ENCODE peak calls at places on chromosomes 1 and 21, in four cellular contexts. U is foreskin keratinocyte, P is RWPE2, H is heart left ventricle. A is an unnamed sample. For H3K4me1, the result is how much of the 10 kb centered on the place peaks cover.

GRCh38 chr1:166999500-166999899 is 10.4 kb downstream of the MAEL start:
- ATAC-seq in U (no peak), P (no peak), H (no peak), A (no peak)

GRCh38 chr1:198651685-198652400 is 13.0 kb downstream of the PTPRC start:
- ATAC-seq in U (no peak), P (no peak), H (no peak), A (no peak)

GRCh38 chr1:225460021-225460736 is 32.3 kb upstream of the LBR start:
- ATAC-seq in U (no peak), P (no peak), H (peak), A (no peak)

GRCh38 chr1:232992227-232992626 is 41.8 kb downstream of the NTPCR start:
- ATAC-seq in U (no peak), P (no peak), H (peak), A (no peak)

GRCh38 chr1:175648927-175649326 is 94.5 kb downstream of the TNR start:
- ATAC-seq in U (no peak), P (no peak), H (no peak), A (no peak)

GRCh38 chr21:14581902-14582457 is 35.9 kb upstream of the SAMSN1 start:
- ATAC-seq in U (no peak), P (no peak), H (no peak), A (no peak)

GRCh38 chr1:214506972-214507431 is 44.4 kb downstream of the PTPN14 start:
- ATAC-seq in U (peak), P (peak), H (no peak), A (no peak)

GRCh38 chr1:9038881-9039760 is 12.9 kb upstream of the SLC2A7 start:
- ATAC-seq in U (no peak), P (no peak), H (no peak), A (no peak)

GRCh38 chr1:20404466-20404865 is 81.5 kb downstream of the CAMK2N1 start:
- ATAC-seq in U (no peak), P (no peak), H (no peak), A (no peak)

GRCh38 chr1:101732221-101732620 is 264.5 kb downstream of the OLFM3 start:
- ATAC-seq in U (no peak), P (no peak), H (no peak), A (no peak)

GRCh38 chr1:76291186-76291585 is 216.6 kb downstream of the ST6GALNAC3 start:
- ATAC-seq in U (no peak), P (no peak), H (no peak), A (no peak)

GRCh38 chr1:65459397-65459768 is 38.9 kb downstream of the LEPR start:
- ATAC-seq in U (peak), P (peak), H (no peak), A (no peak)

GRCh38 chr1:154199563-154199879 is 6.6 kb downstream of the CFAP141 start:
- ATAC-seq in U (no peak), P (peak), H (peak), A (peak)

GRCh38 chr21:36603221-36603620 is 95.7 kb upstream of the SIM2 start:
- ATAC-seq in U (no peak), P (no peak), H (no peak), A (no peak)

GRCh38 chr21:42705746-42706374 is 52.4 kb downstream of the PDE9A start:
- ATAC-seq in U (no peak), P (no peak), H (no peak), A (no peak)

GRCh38 chr1:57424231-57425027 is 569 bp upstream of the DAB1 start:
- ATAC-seq in U (peak), P (no peak), H (peak), A (no peak)

GRCh38 chr1:84757301-84757700 is 67.0 kb upstream of the SSX2IP start:
- ATAC-seq in U (no peak), P (no peak), H (no peak), A (no peak)

GRCh38 chr1:39969531-39970270 is 14.8 kb downstream of the MFSD2A start:
- ATAC-seq in U (peak), P (peak), H (no peak), A (no peak)

GRCh38 chr1:69451196-69451595 is 116.5 kb upstream of the LRRC7 start:
- ATAC-seq in U (no peak), P (no peak), H (no peak), A (no peak)

GRCh38 chr1:6466023-6466422 is at the start of gene TNFRSF25:
- ATAC-seq in U (no peak), P (no peak), H (no peak), A (no peak)

GRCh38 chr1:84214115-84214956 is 70.3 kb downstream of the PRKACB start:
- ATAC-seq in U (no peak), P (no peak), H (no peak), A (no peak)

GRCh38 chr1:168465942-168466702 is 77.7 kb downstream of the XCL2 start:
- ATAC-seq in U (peak), P (peak), H (peak), A (no peak)

GRCh38 chr1:107622975-107623374 is 342.0 kb downstream of the VAV3 start:
- ATAC-seq in U (peak), P (peak), H (no peak), A (no peak)

GRCh38 chr1:40475268-40475667 is 1.8 kb upstream of the ZFP69 start:
- ATAC-seq in U (no peak), P (no peak), H (no peak), A (no peak)

GRCh38 chr1:84758968-84759491 is 68.8 kb upstream of the SSX2IP start:
- ATAC-seq in U (no peak), P (no peak), H (peak), A (peak)

GRCh38 chr1:218456449-218456848 is 111.3 kb downstream of the TGFB2 start:
- ATAC-seq in U (no peak), P (no peak), H (no peak), A (no peak)

GRCh38 chr1:6300342-6301141 is 39.6 kb upstream of the GPR153 start:
- ATAC-seq in U (peak), P (peak), H (no peak), A (no peak)

GRCh38 chr1:160672118-160672517 is 25.3 kb upstream of the SLAMF1 start:
- ATAC-seq in U (no peak), P (no peak), H (no peak), A (no peak)

GRCh38 chr1:42841440-42842147 is 4.8 kb upstream of the ZNF691 start:
- ATAC-seq in U (no peak), P (no peak), H (no peak), A (no peak)

GRCh38 chr1:236297161-236297560 is 15.4 kb upstream of the ERO1B start:
- ATAC-seq in U (no peak), P (no peak), H (no peak), A (no peak)

GRCh38 chr1:151547119-151547899 is 7.2 kb downstream of the TUFT1 start:
- ATAC-seq in U (peak), P (peak), H (peak), A (peak)

GRCh38 chr1:39275836-39276507 is 71.5 kb downstream of the MACF1 start:
- ATAC-seq in U (peak), P (peak), H (no peak), A (no peak)

DNA sequence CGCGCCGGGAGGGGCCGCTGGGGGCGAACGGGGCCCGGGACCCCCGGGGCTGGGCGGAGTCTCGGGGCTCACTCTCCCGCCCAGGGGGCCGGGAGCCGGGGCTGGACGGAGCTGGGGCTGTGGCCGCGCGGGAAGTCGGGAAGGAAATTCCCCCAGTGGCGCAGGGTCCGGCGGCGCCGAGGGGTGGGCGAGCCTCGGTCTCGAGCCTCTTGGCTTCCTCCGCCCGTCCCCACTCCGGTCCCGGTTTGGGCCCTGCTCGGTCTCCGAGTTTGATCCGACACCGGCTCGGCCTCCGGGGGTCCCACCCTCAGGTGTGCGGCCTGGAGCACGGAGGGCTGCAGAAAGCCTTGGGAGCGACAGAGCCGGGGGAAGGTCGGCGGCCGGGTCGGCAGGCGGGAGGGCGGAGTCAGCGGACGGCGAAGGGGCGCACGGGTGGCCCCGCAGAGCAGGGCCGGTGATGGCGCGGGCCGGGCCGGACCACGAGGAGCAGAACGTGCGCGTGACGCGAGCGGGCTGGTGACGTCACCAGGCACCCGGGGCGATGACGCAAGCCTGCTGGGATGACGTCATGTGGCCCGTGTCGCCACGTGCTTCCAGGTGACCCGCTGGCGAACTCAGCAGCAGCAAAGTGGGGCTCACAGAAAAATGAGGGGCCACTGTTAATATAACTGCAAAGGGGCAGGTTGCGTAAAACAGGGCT is 610 bp upstream of the HES4 start:
- ATAC-seq in U (peak), P (peak), H (peak), A (peak)
- H3K4me1 ChIP-seq in U (under half), P (under half), H (under half), A (under half)

GRCh38 chr1:45299296-45299695 is 27.4 kb upstream of the HPDL start:
- ATAC-seq in U (no peak), P (no peak), H (no peak), A (no peak)
- H3K4me1 ChIP-seq in U (under half), P (under half), H (under half), A (under half)

GRCh38 chr1:29975036-29975694 is 738.8 kb downstream of the PTPRU start:
- ATAC-seq in U (peak), P (no peak), H (no peak), A (no peak)
- H3K4me1 ChIP-seq in U (under half), P (under half), H (under half), A (under half)

DNA sequence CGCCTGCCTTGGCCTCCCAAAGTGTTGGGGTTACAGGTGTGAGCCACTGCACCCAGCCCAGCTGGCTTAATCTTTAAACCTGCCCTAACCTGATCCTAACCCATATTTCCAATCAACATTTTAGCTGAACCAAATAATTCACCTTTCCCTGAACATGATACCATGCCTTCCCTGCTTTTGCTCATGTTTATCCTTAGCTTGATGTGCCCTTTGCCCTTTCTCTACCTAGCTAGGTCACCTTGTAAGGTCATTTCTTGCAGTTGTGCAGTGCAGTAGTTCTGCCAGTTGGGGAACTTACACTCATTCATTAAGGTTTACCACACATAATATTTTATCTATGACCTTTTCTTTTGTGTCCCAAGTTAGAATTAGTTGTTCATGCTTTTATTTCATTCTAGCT is 5.3 kb downstream of the UAP1 start:
- ATAC-seq in U (no peak), P (no peak), H (no peak), A (no peak)
- H3K4me1 ChIP-seq in U (under half), P (under half), H (under half), A (under half)

GRCh38 chr1:14658642-14659041 is 60.2 kb downstream of the KAZN start:
- ATAC-seq in U (no peak), P (no peak), H (no peak), A (no peak)
- H3K4me1 ChIP-seq in U (under half), P (under half), H (under half), A (under half)

DNA sequence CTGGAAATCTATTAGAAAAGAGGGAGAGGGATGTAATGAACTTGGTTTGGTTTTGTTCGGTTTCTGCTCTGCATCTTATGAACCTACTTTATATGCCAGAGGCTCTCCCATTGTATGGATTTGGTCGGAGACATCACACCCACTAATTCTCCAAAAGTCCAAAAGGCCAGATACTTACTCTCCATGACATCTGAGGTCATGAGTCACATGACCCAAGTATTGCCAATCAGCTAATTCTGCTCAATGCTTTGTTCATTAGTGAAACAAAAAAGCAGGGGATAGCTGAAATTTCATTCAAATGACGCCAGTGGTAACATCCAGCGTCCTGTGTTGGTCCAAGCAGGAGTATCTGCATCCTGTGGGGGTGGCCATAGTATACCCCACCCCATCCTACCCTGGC is 173.6 kb downstream of the TRIM33 start:
- ATAC-seq in U (no peak), P (no peak), H (no peak), A (no peak)
- H3K4me1 ChIP-seq in U (under half), P (under half), H (under half), A (under half)

A was measured in gastroesophageal sphincter.